ENCODE peak calls at places on chromosomes 2 and 18, in five cellular contexts. Z is amniotic stem cell, V is AG09309, X is ovary, H is astrocyte. R is an unnamed sample.

GRCh38 chr2:26720322-26721166 is 28.0 kb downstream of the KCNK3 start:
- DNase-seq in Z (no peak), H (peak; percentile 74), X (peak; percentile 96), V (peak; percentile 39), R (peak; percentile 21)

GRCh38 chr2:55923091-55923977 is at the start of gene EFEMP1:
- DNase-seq in Z (no peak), X (peak; percentile 88), V (no peak), H (peak; percentile 58), R (peak; percentile 54)

GRCh38 chr18:76686737-76687231 is 135.6 kb upstream of the ZNF236 start:
- DNase-seq in Z (peak; percentile 13), H (peak; percentile 70), X (peak; percentile 67), V (no peak), R (no peak)

GRCh38 chr18:29712785-29713184 is 1329.8 kb downstream of the DSC3 start:
- DNase-seq in V (no peak), Z (no peak), X (no peak), H (peak; percentile 41), R (no peak)

GRCh38 chr2:232646726-232647125 is 13.3 kb downstream of the EFHD1 start:
- DNase-seq in Z (no peak), V (no peak), X (no peak), H (no peak), R (no peak)

GRCh38 chr2:14272396-14273077 is 360.0 kb upstream of the LRATD1 start:
- DNase-seq in X (no peak), H (no peak), Z (no peak), V (no peak), R (no peak)

GRCh38 chr2:10659898-10660568 is 29.7 kb downstream of the NOL10 start:
- DNase-seq in X (no peak), Z (peak; percentile 78), H (peak; percentile 90), V (peak; percentile 53), R (no peak)

GRCh38 chr2:232839680-232840079 is 30.4 kb upstream of the SNORC start:
- DNase-seq in H (no peak), V (no peak), Z (no peak), X (no peak), R (peak; percentile 26)

GRCh38 chr2:20411361-20411894 is 35.4 kb upstream of the RHOB start:
- DNase-seq in V (peak; percentile 47), Z (peak; percentile 59), H (peak; percentile 53), X (peak; percentile 55), R (peak; percentile 23)

GRCh38 chr18:331231-331771 is 63.5 kb upstream of the THOC1 start:
- DNase-seq in Z (no peak), X (no peak), V (peak; percentile 80), H (peak; percentile 78), R (no peak)

GRCh38 chr18:76149284-76149683 is 345.8 kb downstream of the ZNF516 start:
- DNase-seq in V (no peak), X (no peak), H (no peak), Z (no peak), R (no peak)

GRCh38 chr18:58545338-58546096 is 83.4 kb downstream of the ALPK2 start:
- DNase-seq in Z (no peak), H (no peak), V (no peak), X (no peak), R (no peak)

GRCh38 chr2:187369471-187369870 is 78.6 kb downstream of the CALCRL start:
- DNase-seq in V (no peak), X (no peak), Z (no peak), H (no peak), R (no peak)

GRCh38 chr2:240401308-240401707 is 34.2 kb upstream of the GPC1 start:
- DNase-seq in V (no peak), X (no peak), H (no peak), Z (no peak), R (no peak)

GRCh38 chr2:4020153-4020552 is 316.8 kb downstream of the DCDC2C start:
- DNase-seq in V (no peak), X (no peak), Z (no peak), H (no peak), R (no peak)

GRCh38 chr2:104430892-104431291 is 423.0 kb upstream of the POU3F3 start:
- DNase-seq in V (no peak), H (no peak), X (no peak), Z (no peak), R (peak; percentile 76)

GRCh38 chr2:61255580-61256437 is 93.8 kb downstream of the C2orf74 start:
- DNase-seq in X (no peak), V (peak; percentile 61), Z (peak; percentile 36), H (peak; percentile 91), R (no peak)

GRCh38 chr2:70304501-70304900 is 2.6 kb upstream of the FAM136A start:
- DNase-seq in X (no peak), H (no peak), V (no peak), Z (no peak), R (no peak)

GRCh38 chr2:99648115-99648850 is 158.5 kb upstream of the REV1 start:
- DNase-seq in V (no peak), Z (peak; percentile 19), H (peak; percentile 70), X (no peak), R (no peak)

GRCh38 chr2:1208522-1208921 is 204.7 kb upstream of the TPO start:
- DNase-seq in X (no peak), H (no peak), Z (no peak), V (no peak), R (no peak)

GRCh38 chr2:16312771-16313170 is 352.9 kb downstream of the CYRIA start:
- DNase-seq in V (no peak), H (no peak), Z (no peak), X (no peak), R (no peak)

R was measured in hypothalamus.